ENCODE peak calls at places on chromosomes 1 and 21, in ten cellular contexts. V, M, Q, L, W, G, Z, Y, J and E are unnamed samples.

GRCh38 chr1:33397125-33397506 is 33.8 kb downstream of the PHC2 start:
- DNase-seq in V (no peak), M (no peak), Q (no peak), L (no peak), W (no peak), G (no peak), Z (no peak), Y (no peak), J (no peak), E (no peak)

GRCh38 chr1:228360533-228361313 is 45.9 kb downstream of the TRIM11 start:
- DNase-seq in V (no peak), M (peak), Q (no peak), L (peak), W (peak), G (peak), Z (no peak), Y (no peak), J (no peak), E (peak)

GRCh38 chr1:17565551-17565971 is 26.1 kb downstream of the ARHGEF10L start:
- DNase-seq in V (no peak), M (no peak), Q (no peak), L (no peak), W (no peak), G (no peak), Z (peak), Y (no peak), J (no peak), E (no peak)

GRCh38 chr1:226981838-226982237 is 41.7 kb downstream of the COQ8A start:
- DNase-seq in V (no peak), M (peak), Q (no peak), L (no peak), W (no peak), G (no peak), Z (no peak), Y (no peak), J (no peak), E (no peak)

GRCh38 chr1:43009274-43009673 is 50.6 kb upstream of the SLC2A1 start:
- DNase-seq in V (peak), M (no peak), Q (no peak), L (no peak), W (no peak), G (peak), Z (no peak), Y (no peak), J (no peak), E (no peak)

GRCh38 chr1:78101514-78101913 is 55.7 kb downstream of the GIPC2 start:
- DNase-seq in V (no peak), M (no peak), Q (no peak), L (peak), W (no peak), G (peak), Z (no peak), Y (no peak), J (no peak), E (no peak)

GRCh38 chr1:17624540-17625256 is 85.2 kb downstream of the ARHGEF10L start:
- DNase-seq in V (no peak), M (peak), Q (no peak), L (peak), W (peak), G (peak), Z (no peak), Y (no peak), J (no peak), E (peak)

GRCh38 chr21:23245231-23245630 is 2247.0 kb downstream of the NCAM2 start:
- DNase-seq in V (no peak), M (no peak), Q (no peak), L (no peak), W (no peak), G (no peak), Z (no peak), Y (no peak), J (no peak), E (no peak)

GRCh38 chr1:61282387-61282786 is 200.0 kb downstream of the NFIA start:
- DNase-seq in V (no peak), M (no peak), Q (no peak), L (no peak), W (no peak), G (no peak), Z (no peak), Y (no peak), J (no peak), E (no peak)

GRCh38 chr1:172638249-172638648 is 20.7 kb upstream of the FASLG start:
- DNase-seq in V (no peak), M (no peak), Q (no peak), L (no peak), W (no peak), G (no peak), Z (no peak), Y (no peak), J (no peak), E (no peak)

GRCh38 chr21:32389337-32390015 is 3.3 kb downstream of the URB1 start:
- DNase-seq in V (no peak), M (no peak), Q (no peak), L (no peak), W (no peak), G (peak), Z (no peak), Y (no peak), J (no peak), E (no peak)

GRCh38 chr1:40252601-40253000 is 4.9 kb downstream of the TMCO2 start:
- DNase-seq in V (no peak), M (no peak), Q (no peak), L (no peak), W (no peak), G (peak), Z (no peak), Y (no peak), J (no peak), E (no peak)